ENCODE peak calls at places on chromosome 5, in six cellular contexts. One of them, this sample, is unnamed.

GRCh38 chr5:159419567-159419966 is 89.3 kb upstream of the IL12B start:
- DNase-seq in fibroblast of mammary gland: no peak
- DNase-seq in fibroblast of the aortic adventitia: no peak
- DNase-seq in endothelial cell: no peak
- DNase-seq in type B pancreatic cell: no peak
- DNase-seq in AG09309: no peak
- DNase-seq in this sample: no peak

GRCh38 chr5:76290321-76290757 is 112.7 kb upstream of the IQGAP2 start:
- DNase-seq in AG09309: no peak
- DNase-seq in fibroblast of mammary gland: no peak
- DNase-seq in endothelial cell: no peak
- DNase-seq in type B pancreatic cell: no peak
- DNase-seq in fibroblast of the aortic adventitia: no peak
- DNase-seq in this sample: no peak

GRCh38 chr5:146208916-146209522 is 5.6 kb downstream of the RBM27 start:
- DNase-seq in fibroblast of the aortic adventitia: no peak
- DNase-seq in fibroblast of mammary gland: no peak
- DNase-seq in endothelial cell: no peak
- DNase-seq in AG09309: no peak
- DNase-seq in type B pancreatic cell: no peak
- DNase-seq in this sample: no peak

GRCh38 chr5:151565971-151566370 is 25.2 kb downstream of the FAT2 start:
- DNase-seq in AG09309: no peak
- DNase-seq in type B pancreatic cell: no peak
- DNase-seq in fibroblast of mammary gland: no peak
- DNase-seq in fibroblast of the aortic adventitia: no peak
- DNase-seq in endothelial cell: no peak
- DNase-seq in this sample: no peak

GRCh38 chr5:56200856-56201638 is 32.1 kb downstream of the ANKRD55 start:
- DNase-seq in endothelial cell: peak; percentile 62
- DNase-seq in type B pancreatic cell: no peak
- DNase-seq in fibroblast of the aortic adventitia: peak; percentile 86
- DNase-seq in fibroblast of mammary gland: peak; percentile 79
- DNase-seq in AG09309: peak; percentile 40
- DNase-seq in this sample: no peak

GRCh38 chr5:132007399-132008162 is 3.9 kb downstream of the ACSL6 start:
- DNase-seq in type B pancreatic cell: no peak
- DNase-seq in fibroblast of mammary gland: peak; percentile 83
- DNase-seq in fibroblast of the aortic adventitia: peak; percentile 85
- DNase-seq in AG09309: peak; percentile 52
- DNase-seq in endothelial cell: peak; percentile 88
- DNase-seq in this sample: peak; percentile 53

GRCh38 chr5:137802282-137803210 is 48.4 kb upstream of the HNRNPA0 start:
- DNase-seq in type B pancreatic cell: no peak
- DNase-seq in fibroblast of the aortic adventitia: no peak
- DNase-seq in fibroblast of mammary gland: no peak
- DNase-seq in endothelial cell: no peak
- DNase-seq in AG09309: no peak
- DNase-seq in this sample: no peak

GRCh38 chr5:130198927-130199326 is 294.7 kb downstream of the CHSY3 start:
- DNase-seq in endothelial cell: no peak
- DNase-seq in type B pancreatic cell: no peak
- DNase-seq in AG09309: no peak
- DNase-seq in fibroblast of the aortic adventitia: peak; percentile 32
- DNase-seq in fibroblast of mammary gland: peak; percentile 34
- DNase-seq in this sample: no peak

GRCh38 chr5:136560111-136560510 is 194.8 kb upstream of the TRPC7 start:
- DNase-seq in fibroblast of mammary gland: no peak
- DNase-seq in fibroblast of the aortic adventitia: no peak
- DNase-seq in AG09309: no peak
- DNase-seq in endothelial cell: no peak
- DNase-seq in type B pancreatic cell: no peak
- DNase-seq in this sample: no peak

GRCh38 chr5:78690593-78690972 is 42.0 kb upstream of the LHFPL2 start:
- DNase-seq in fibroblast of the aortic adventitia: no peak
- DNase-seq in fibroblast of mammary gland: no peak
- DNase-seq in AG09309: no peak
- DNase-seq in type B pancreatic cell: no peak
- DNase-seq in endothelial cell: no peak
- DNase-seq in this sample: no peak

GRCh38 chr5:149456597-149457392 is 77.7 kb upstream of the IL17B start:
- DNase-seq in AG09309: no peak
- DNase-seq in type B pancreatic cell: no peak
- DNase-seq in fibroblast of mammary gland: no peak
- DNase-seq in endothelial cell: no peak
- DNase-seq in fibroblast of the aortic adventitia: peak; percentile 51
- DNase-seq in this sample: no peak

GRCh38 chr5:131514316-131515275 is 120.4 kb downstream of the RAPGEF6 start:
- DNase-seq in AG09309: no peak
- DNase-seq in fibroblast of mammary gland: peak; percentile 43
- DNase-seq in type B pancreatic cell: no peak
- DNase-seq in endothelial cell: no peak
- DNase-seq in fibroblast of the aortic adventitia: peak; percentile 30
- DNase-seq in this sample: no peak

GRCh38 chr5:28927559-28928326 is 1889.4 kb upstream of the CDH9 start:
- DNase-seq in type B pancreatic cell: peak; percentile 68
- DNase-seq in endothelial cell: no peak
- DNase-seq in fibroblast of mammary gland: no peak
- DNase-seq in fibroblast of the aortic adventitia: no peak
- DNase-seq in AG09309: no peak
- DNase-seq in this sample: peak; percentile 85

GRCh38 chr5:171336486-171337206 is 27.6 kb downstream of the TLX3 start:
- DNase-seq in fibroblast of the aortic adventitia: peak; percentile 62
- DNase-seq in AG09309: peak; percentile 21
- DNase-seq in endothelial cell: peak; percentile 30
- DNase-seq in type B pancreatic cell: no peak
- DNase-seq in fibroblast of mammary gland: peak; percentile 61
- DNase-seq in this sample: no peak

GRCh38 chr5:132103380-132103951 is 29.9 kb downstream of the CSF2 start:
- DNase-seq in fibroblast of mammary gland: peak; percentile 96
- DNase-seq in AG09309: peak; percentile 79
- DNase-seq in fibroblast of the aortic adventitia: peak; percentile 94
- DNase-seq in endothelial cell: no peak
- DNase-seq in type B pancreatic cell: no peak
- DNase-seq in this sample: no peak

GRCh38 chr5:137900925-137901817 is 11.9 kb downstream of the PKD2L2 start:
- DNase-seq in endothelial cell: no peak
- DNase-seq in AG09309: no peak
- DNase-seq in type B pancreatic cell: no peak
- DNase-seq in fibroblast of mammary gland: no peak
- DNase-seq in fibroblast of the aortic adventitia: no peak
- DNase-seq in this sample: no peak

GRCh38 chr5:41870621-41871048 is 410 bp upstream of the OXCT1 start:
- DNase-seq in fibroblast of the aortic adventitia: peak; percentile 5
- DNase-seq in AG09309: no peak
- DNase-seq in type B pancreatic cell: no peak
- DNase-seq in fibroblast of mammary gland: no peak
- DNase-seq in endothelial cell: no peak
- DNase-seq in this sample: no peak

GRCh38 chr5:68333649-68334549 is 118.3 kb downstream of the PIK3R1 start:
- DNase-seq in fibroblast of mammary gland: peak; percentile 99
- DNase-seq in fibroblast of the aortic adventitia: peak; percentile 88
- DNase-seq in AG09309: peak; percentile 73
- DNase-seq in type B pancreatic cell: no peak
- DNase-seq in endothelial cell: no peak
- DNase-seq in this sample: no peak

GRCh38 chr5:45189481-45189880 is 380.7 kb downstream of the MRPS30 start:
- DNase-seq in type B pancreatic cell: no peak
- DNase-seq in AG09309: no peak
- DNase-seq in fibroblast of the aortic adventitia: no peak
- DNase-seq in fibroblast of mammary gland: no peak
- DNase-seq in endothelial cell: no peak
- DNase-seq in this sample: no peak

GRCh38 chr5:87411586-87412416 is 929 bp downstream of the CCNH start:
- DNase-seq in fibroblast of the aortic adventitia: peak; percentile 67
- DNase-seq in type B pancreatic cell: no peak
- DNase-seq in endothelial cell: peak; percentile 20
- DNase-seq in AG09309: no peak
- DNase-seq in fibroblast of mammary gland: peak; percentile 47
- DNase-seq in this sample: no peak

GRCh38 chr5:180100621-180101450 is 29.3 kb upstream of the RNF130 start:
- DNase-seq in type B pancreatic cell: no peak
- DNase-seq in fibroblast of the aortic adventitia: no peak
- DNase-seq in AG09309: no peak
- DNase-seq in endothelial cell: no peak
- DNase-seq in fibroblast of mammary gland: no peak
- DNase-seq in this sample: peak; percentile 79

GRCh38 chr5:44365351-44365750 is 23.9 kb downstream of the FGF10 start:
- DNase-seq in AG09309: no peak
- DNase-seq in type B pancreatic cell: no peak
- DNase-seq in endothelial cell: no peak
- DNase-seq in fibroblast of mammary gland: peak; percentile 78
- DNase-seq in fibroblast of the aortic adventitia: peak; percentile 7
- DNase-seq in this sample: no peak

GRCh38 chr5:176789873-176790615 is 20.3 kb upstream of the UNC5A start:
- DNase-seq in fibroblast of the aortic adventitia: no peak
- DNase-seq in type B pancreatic cell: no peak
- DNase-seq in AG09309: no peak
- DNase-seq in endothelial cell: no peak
- DNase-seq in fibroblast of mammary gland: no peak
- DNase-seq in this sample: no peak

GRCh38 chr5:156529902-156530301 is 202.9 kb downstream of the SGCD start:
- DNase-seq in endothelial cell: no peak
- DNase-seq in AG09309: peak; percentile 40
- DNase-seq in fibroblast of the aortic adventitia: no peak
- DNase-seq in type B pancreatic cell: no peak
- DNase-seq in fibroblast of mammary gland: peak; percentile 49
- DNase-seq in this sample: no peak

DNA sequence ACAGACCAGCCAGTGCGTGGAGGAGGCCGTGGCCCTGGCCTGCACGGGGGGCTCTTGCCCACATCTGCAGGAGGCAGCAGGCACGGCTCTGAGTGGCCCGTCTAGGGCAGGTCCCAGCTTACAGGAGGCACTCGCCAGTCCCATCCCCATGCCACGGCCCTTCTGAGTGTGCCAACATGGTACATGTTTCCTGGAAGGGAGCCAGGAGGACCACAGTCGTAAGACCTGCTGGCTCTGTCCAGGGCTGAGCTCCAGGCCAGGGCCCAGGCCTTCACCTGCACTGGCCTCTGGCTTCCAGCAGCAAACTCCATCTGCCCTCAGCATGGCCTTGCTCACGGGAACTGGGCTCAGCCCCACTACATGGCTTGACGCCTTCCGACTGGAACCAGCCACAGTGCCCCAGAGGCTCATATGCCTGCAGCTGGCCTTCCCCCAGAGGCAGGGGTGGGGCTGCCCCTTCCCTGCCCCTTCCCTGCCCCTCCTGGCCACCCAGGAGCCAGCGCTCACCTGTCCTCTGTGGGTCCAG is 3.8 kb downstream of the NKD2 start:
- DNase-seq in type B pancreatic cell: no peak
- DNase-seq in endothelial cell: no peak
- DNase-seq in AG09309: no peak
- DNase-seq in fibroblast of mammary gland: no peak
- DNase-seq in fibroblast of the aortic adventitia: no peak
- DNase-seq in this sample: peak; percentile 86
- TF ChIP-seq CTCF in type B pancreatic cell: no peak
- TF ChIP-seq CTCF in endothelial cell: no peak
- TF ChIP-seq CTCF in AG09309: no peak
- TF ChIP-seq CTCF in fibroblast of mammary gland: no peak
- TF ChIP-seq CTCF in fibroblast of the aortic adventitia: no peak
- TF ChIP-seq CTCF in this sample: no peak

DNA sequence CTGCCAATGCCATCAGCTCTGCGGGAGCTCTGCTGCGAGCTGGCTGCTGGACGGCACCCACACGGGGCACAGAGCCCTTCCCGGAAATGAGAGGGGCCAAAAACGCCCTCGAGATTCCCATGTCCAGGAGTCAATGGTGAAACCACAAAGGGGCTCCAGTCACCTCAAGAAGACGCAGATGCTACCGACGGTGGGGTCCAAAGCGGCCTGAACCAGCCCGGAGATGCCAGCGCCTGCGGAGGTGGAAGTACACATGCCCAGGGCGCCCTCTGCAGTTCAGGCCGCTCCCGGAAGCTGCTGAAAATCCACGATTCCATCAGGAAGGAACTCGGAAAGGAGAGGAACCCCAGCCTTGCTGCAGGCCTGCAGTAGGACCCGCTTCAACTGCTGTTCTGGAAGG is 82.4 kb upstream of the SELENOP start:
- DNase-seq in type B pancreatic cell: no peak
- DNase-seq in fibroblast of mammary gland: no peak
- DNase-seq in AG09309: no peak
- DNase-seq in fibroblast of the aortic adventitia: no peak
- DNase-seq in endothelial cell: peak; percentile 41
- DNase-seq in this sample: no peak
- TF ChIP-seq CTCF in type B pancreatic cell: no peak
- TF ChIP-seq CTCF in fibroblast of mammary gland: peak; percentile 24
- TF ChIP-seq CTCF in AG09309: peak; percentile 30
- TF ChIP-seq CTCF in fibroblast of the aortic adventitia: peak; percentile 21
- TF ChIP-seq CTCF in endothelial cell: no peak
- TF ChIP-seq CTCF in this sample: peak; percentile 20

DNA sequence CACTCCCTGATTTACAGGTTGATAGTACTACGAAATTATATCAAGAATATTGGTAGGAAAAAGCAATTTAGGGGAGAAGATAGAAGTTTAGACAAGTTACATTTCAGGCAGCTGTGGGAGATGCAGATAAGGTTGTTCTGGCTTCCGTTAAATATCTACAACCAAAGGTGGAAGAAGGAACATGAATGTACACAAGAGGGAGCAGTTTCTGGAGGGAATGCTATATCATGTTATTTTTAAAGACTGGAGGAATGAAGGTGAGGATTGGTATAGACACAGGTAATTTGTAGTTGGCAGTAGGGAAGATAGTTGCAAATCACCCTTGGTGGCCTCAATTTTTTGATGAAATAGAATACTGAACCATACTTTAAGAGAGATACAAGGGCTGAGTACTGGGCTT is 187.3 kb upstream of the NMUR2 start:
- DNase-seq in fibroblast of mammary gland: no peak
- DNase-seq in endothelial cell: no peak
- DNase-seq in type B pancreatic cell: no peak
- DNase-seq in fibroblast of the aortic adventitia: no peak
- DNase-seq in AG09309: no peak
- DNase-seq in this sample: no peak
- TF ChIP-seq CTCF in fibroblast of mammary gland: no peak
- TF ChIP-seq CTCF in endothelial cell: no peak
- TF ChIP-seq CTCF in type B pancreatic cell: peak; percentile 35
- TF ChIP-seq CTCF in fibroblast of the aortic adventitia: no peak
- TF ChIP-seq CTCF in AG09309: no peak
- TF ChIP-seq CTCF in this sample: peak; percentile 26

GRCh38 chr5:142797420-142797819 is 27.2 kb downstream of the ARHGAP26 start:
- DNase-seq in fibroblast of mammary gland: no peak
- DNase-seq in type B pancreatic cell: no peak
- DNase-seq in AG09309: no peak
- DNase-seq in fibroblast of the aortic adventitia: no peak
- DNase-seq in endothelial cell: no peak
- DNase-seq in this sample: no peak
- TF ChIP-seq CTCF in fibroblast of mammary gland: no peak
- TF ChIP-seq CTCF in type B pancreatic cell: no peak
- TF ChIP-seq CTCF in AG09309: no peak
- TF ChIP-seq CTCF in fibroblast of the aortic adventitia: no peak
- TF ChIP-seq CTCF in endothelial cell: no peak
- TF ChIP-seq CTCF in this sample: no peak